ENCODE peak calls at places on chromosomes 13 and 19, in eight cellular contexts. F, S, T, A, O, C, I and M are unnamed samples.

GRCh38 chr13:108957369-108958012 is 328.1 kb downstream of the MYO16 start:
- DNase-seq in F (no peak), S (no peak), T (no peak), A (peak; percentile 85), O (no peak), C (peak; percentile 53), I (no peak), M (no peak)

GRCh38 chr13:67107973-67108372 is 122.2 kb downstream of the PCDH9 start:
- DNase-seq in F (peak; percentile 44), S (no peak), T (no peak), A (no peak), O (no peak), C (no peak), I (no peak), M (no peak)

GRCh38 chr19:18922228-18922985 is 2.9 kb downstream of the DDX49 start:
- DNase-seq in F (peak; percentile 77), S (no peak), T (no peak), A (no peak), O (peak; percentile 60), C (no peak), I (no peak), M (peak; percentile 31)

GRCh38 chr19:20315543-20315942 is 148.5 kb downstream of the ZNF486 start:
- DNase-seq in F (no peak), S (no peak), T (no peak), A (no peak), O (no peak), C (no peak), I (no peak), M (no peak)

GRCh38 chr13:46992383-46992952 is 95.6 kb upstream of the HTR2A start:
- DNase-seq in F (no peak), S (no peak), T (no peak), A (no peak), O (no peak), C (no peak), I (no peak), M (no peak)

GRCh38 chr19:10309423-10309822 is at the start of gene ZGLP1:
- DNase-seq in F (peak; percentile 58), S (no peak), T (no peak), A (no peak), O (no peak), C (no peak), I (no peak), M (no peak)

GRCh38 chr19:50902640-50903039 is 8.6 kb downstream of the KLK4 start:
- DNase-seq in F (no peak), S (no peak), T (no peak), A (no peak), O (no peak), C (no peak), I (no peak), M (no peak)

GRCh38 chr13:42028113-42028799 is 20.2 kb upstream of the DGKH start:
- DNase-seq in F (no peak), S (no peak), T (no peak), A (no peak), O (no peak), C (no peak), I (no peak), M (peak; percentile 78)

GRCh38 chr19:35901854-35902661 is at the start of gene HCST:
- DNase-seq in F (no peak), S (no peak), T (no peak), A (peak; percentile 22), O (no peak), C (no peak), I (no peak), M (no peak)

GRCh38 chr19:34985249-34986022 is 14.7 kb upstream of the GRAMD1A start:
- DNase-seq in F (no peak), S (no peak), T (no peak), A (peak; percentile 24), O (peak; percentile 76), C (peak; percentile 59), I (peak; percentile 76), M (no peak)

GRCh38 chr13:70203661-70204229 is 95.5 kb upstream of the KLHL1 start:
- DNase-seq in F (no peak), S (no peak), T (no peak), A (no peak), O (no peak), C (no peak), I (no peak), M (no peak)

GRCh38 chr19:4844348-4845179 is 13.1 kb upstream of the TICAM1 start:
- DNase-seq in F (no peak), S (no peak), T (peak; percentile 49), A (peak; percentile 25), O (peak; percentile 74), C (no peak), I (peak; percentile 45), M (no peak)

GRCh38 chr13:110479648-110480047 is 81.9 kb downstream of the RAB20 start:
- DNase-seq in F (no peak), S (no peak), T (no peak), A (no peak), O (no peak), C (no peak), I (peak; percentile 38), M (no peak)

GRCh38 chr19:3403489-3404323 is 37.3 kb downstream of the NFIC start:
- DNase-seq in F (peak; percentile 90), S (peak; percentile 81), T (peak; percentile 93), A (peak; percentile 97), O (peak; percentile 94), C (peak; percentile 97), I (peak; percentile 95), M (peak; percentile 77)

GRCh38 chr13:111058796-111059506 is 56.2 kb upstream of the ARHGEF7 start:
- DNase-seq in F (no peak), S (no peak), T (no peak), A (no peak), O (no peak), C (no peak), I (no peak), M (no peak)

GRCh38 chr13:50410921-50411712 is 395.9 kb downstream of the KCNRG start:
- DNase-seq in F (no peak), S (no peak), T (no peak), A (peak; percentile 86), O (no peak), C (peak; percentile 71), I (no peak), M (no peak)
- TF ChIP-seq CTCF in F (no peak), S (no peak), T (no peak), A (no peak), O (no peak), C (no peak), I (no peak), M (no peak)

GRCh38 chr19:44745386-44745831 is 3.1 kb upstream of the BCL3 start:
- DNase-seq in F (peak; percentile 56), S (peak; percentile 55), T (peak; percentile 71), A (peak; percentile 80), O (peak; percentile 90), C (peak; percentile 80), I (peak; percentile 84), M (peak; percentile 83)
- H3K4me1 ChIP-seq in F (peaks cover 72% of the 10 kb centered on the region), S (peaks cover 45% of the 10 kb centered on the region), T (peaks cover 24% of the 10 kb centered on the region), A (peaks cover 28% of the 10 kb centered on the region), O (peaks cover 85% of the 10 kb centered on the region), C (peaks cover 53% of the 10 kb centered on the region), I (peaks cover 72% of the 10 kb centered on the region), M (peaks cover 9% of the 10 kb centered on the region)

DNA sequence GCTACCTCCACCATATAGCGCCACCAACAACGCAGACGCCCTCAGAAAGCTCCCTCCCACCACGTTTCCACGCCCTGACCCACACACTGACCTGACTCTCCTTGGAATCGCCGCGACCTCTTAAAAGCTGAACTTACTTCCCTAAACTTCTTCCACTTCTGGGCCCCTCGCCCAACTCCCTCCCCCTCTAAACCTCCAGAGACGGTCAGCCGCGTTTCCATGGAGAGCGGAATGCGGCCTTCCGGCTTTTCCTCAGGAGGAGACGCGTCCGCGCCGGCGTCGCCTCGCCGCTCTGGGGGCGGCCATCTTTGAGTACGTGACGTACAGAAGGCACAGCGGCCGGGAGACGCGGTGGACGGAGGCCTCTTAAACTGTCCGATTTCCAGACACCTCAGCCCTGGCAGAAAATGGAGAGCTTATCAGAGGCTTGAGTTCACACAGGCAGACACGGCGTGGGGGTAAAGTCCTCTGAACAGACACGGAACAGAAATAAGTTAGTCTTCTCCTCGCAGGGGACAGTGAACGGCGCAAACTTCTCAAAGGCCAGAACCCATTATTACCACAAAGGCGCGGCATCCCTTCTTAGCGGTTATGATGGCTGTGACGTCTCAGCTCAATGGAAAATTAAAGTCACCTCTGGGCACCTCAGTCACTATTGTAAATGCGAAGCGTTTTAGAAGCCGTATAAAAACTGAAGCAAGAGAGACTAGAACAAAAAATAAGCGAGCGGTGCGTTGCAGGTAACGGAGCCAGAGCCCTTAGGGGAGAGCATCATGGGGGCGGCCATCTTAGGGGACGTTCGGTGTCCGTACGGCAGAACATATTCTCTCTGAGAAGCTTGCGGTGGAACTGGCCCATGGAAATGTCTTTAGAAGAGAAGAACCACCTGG is at the start of gene ZNF432:
- DNase-seq in F (peak; percentile 97), S (peak; percentile 90), T (peak; percentile 95), A (peak; percentile 91), O (peak; percentile 96), C (peak; percentile 95), I (peak; percentile 95), M (peak; percentile 92)
- TF ChIP-seq POLR2A in F (no peak), S (peak; percentile 65), T (peak; percentile 25), A (peak; percentile 70), O (no peak), C (peak; percentile 90), I (no peak), M (peak; percentile 14)

DNA sequence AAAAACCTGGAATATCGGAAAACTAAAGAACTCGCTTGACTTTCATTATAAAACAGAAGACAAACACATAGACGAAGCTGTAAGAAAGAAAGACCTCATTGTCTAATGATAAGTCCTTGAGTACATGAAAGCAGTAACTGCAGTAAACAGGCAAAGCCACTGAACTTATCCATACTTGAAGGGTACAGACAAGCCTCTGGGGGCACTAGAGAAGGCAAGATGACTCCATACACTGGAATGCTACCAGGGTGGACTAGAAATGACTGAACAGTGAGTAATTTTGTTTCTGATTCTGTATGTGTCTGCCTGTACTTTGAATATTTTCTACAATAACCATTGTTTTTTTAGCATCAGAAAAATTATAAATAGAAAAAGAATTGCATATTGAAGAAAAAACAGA is 507.9 kb downstream of the UQCRFS1 start:
- DNase-seq in F (no peak), S (no peak), T (no peak), A (peak; percentile 62), O (no peak), C (no peak), I (no peak), M (no peak)
- TF ChIP-seq CTCF in F (no peak), S (no peak), T (no peak), A (peak; percentile 47), O (no peak), C (no peak), I (no peak), M (no peak)

GRCh38 chr19:43776285-43776684 is 4.5 kb downstream of the KCNN4 start:
- DNase-seq in F (no peak), S (no peak), T (no peak), A (no peak), O (no peak), C (no peak), I (no peak), M (no peak)

GRCh38 chr19:43777163-43777700 is 3.5 kb downstream of the KCNN4 start:
- DNase-seq in F (no peak), S (no peak), T (no peak), A (peak; percentile 36), O (no peak), C (no peak), I (peak; percentile 49), M (peak; percentile 37)

GRCh38 chr19:43773725-43774102 is 7.1 kb downstream of the KCNN4 start:
- DNase-seq in F (no peak), S (no peak), T (no peak), A (no peak), O (no peak), C (no peak), I (no peak), M (no peak)

GRCh38 chr19:43774103-43774939 is 6.5 kb downstream of the KCNN4 start:
- DNase-seq in F (peak; percentile 91), S (no peak), T (peak; percentile 60), A (peak; percentile 58), O (no peak), C (peak; percentile 71), I (peak; percentile 59), M (no peak)

GRCh38 chr19:43775299-43775890 is 5.4 kb downstream of the KCNN4 start:
- DNase-seq in F (no peak), S (no peak), T (no peak), A (no peak), O (no peak), C (no peak), I (no peak), M (no peak)
- H3K4me1 ChIP-seq in F (peaks cover 39% of the 10 kb centered on the region), S (peaks cover 15% of the 10 kb centered on the region), T (peaks cover 8% of the 10 kb centered on the region), A (peaks cover 3% of the 10 kb centered on the region), O (peaks cover 31% of the 10 kb centered on the region), C (no peaks in the 10 kb centered on the region), I (peaks cover 12% of the 10 kb centered on the region), M (peaks cover 4% of the 10 kb centered on the region)